ENCODE peak calls at places on chromosomes 12 and 14, in six cellular contexts. E, R, T, C, G and J are unnamed samples.

GRCh38 chr14:75979071-75979571 is 2.7 kb downstream of the TGFB3 start:
- DNase-seq in E (peak; percentile 24), R (peak; percentile 47), T (peak; percentile 24), C (no peak), G (no peak), J (peak; percentile 65)

GRCh38 chr14:81172353-81172752 is 48.4 kb downstream of the GTF2A1 start:
- DNase-seq in E (no peak), R (no peak), T (no peak), C (no peak), G (no peak), J (no peak)

GRCh38 chr14:100761481-100761880 is 34.8 kb downstream of the DLK1 start:
- DNase-seq in E (no peak), R (peak; percentile 70), T (no peak), C (no peak), G (no peak), J (no peak)

GRCh38 chr14:61581340-61581739 is 114.0 kb upstream of the HIF1A start:
- DNase-seq in E (no peak), R (no peak), T (no peak), C (no peak), G (no peak), J (no peak)

GRCh38 chr12:27048822-27049752 is 26.7 kb downstream of the MED21 start:
- DNase-seq in E (no peak), R (peak; percentile 74), T (no peak), C (no peak), G (no peak), J (no peak)

GRCh38 chr12:109930028-109930800 is 30.1 kb downstream of the TCHP start:
- DNase-seq in E (no peak), R (no peak), T (no peak), C (no peak), G (no peak), J (no peak)

GRCh38 chr14:32226051-32226450 is 23.0 kb upstream of the RNU6-8 start:
- DNase-seq in E (no peak), R (peak; percentile 20), T (no peak), C (no peak), G (no peak), J (no peak)

GRCh38 chr12:27865421-27865820 is 85.4 kb upstream of the MANSC4 start:
- DNase-seq in E (no peak), R (peak; percentile 28), T (no peak), C (no peak), G (no peak), J (no peak)

GRCh38 chr12:4766445-4766844 is 46.2 kb downstream of the GALNT8 start:
- DNase-seq in E (peak; percentile 27), R (no peak), T (no peak), C (no peak), G (no peak), J (no peak)

GRCh38 chr12:15304296-15304695 is 18.0 kb upstream of the PTPRO start:
- DNase-seq in E (no peak), R (no peak), T (no peak), C (no peak), G (no peak), J (no peak)

GRCh38 chr14:58488550-58488949 is 61.0 kb downstream of the KIAA0586 start:
- DNase-seq in E (no peak), R (peak; percentile 48), T (no peak), C (no peak), G (no peak), J (no peak)

GRCh38 chr14:74763803-74764531 is 851 bp downstream of the YLPM1 start:
- DNase-seq in E (peak; percentile 11), R (no peak), T (peak; percentile 30), C (no peak), G (no peak), J (no peak)

GRCh38 chr14:71720978-71721624 is 211.1 kb upstream of the RGS6 start:
- DNase-seq in E (no peak), R (peak; percentile 81), T (no peak), C (no peak), G (no peak), J (no peak)

GRCh38 chr12:65098364-65098763 is 22.7 kb downstream of the WIF1 start:
- DNase-seq in E (no peak), R (no peak), T (no peak), C (no peak), G (no peak), J (no peak)

GRCh38 chr14:91310620-91311283 is 66.2 kb upstream of the GPR68 start:
- DNase-seq in E (no peak), R (no peak), T (peak; percentile 37), C (peak; percentile 37), G (no peak), J (no peak)

GRCh38 chr12:101927042-101927441 is 49.7 kb downstream of the DRAM1 start:
- DNase-seq in E (no peak), R (no peak), T (no peak), C (no peak), G (no peak), J (no peak)

GRCh38 chr14:56271988-56272387 is 153.8 kb downstream of the PELI2 start:
- DNase-seq in E (no peak), R (peak; percentile 85), T (no peak), C (no peak), G (no peak), J (no peak)

GRCh38 chr12:18130855-18131254 is 40.9 kb upstream of the RERGL start:
- DNase-seq in E (no peak), R (no peak), T (no peak), C (no peak), G (no peak), J (no peak)

GRCh38 chr14:72444701-72445100 is 449.2 kb downstream of the DPF3 start:
- DNase-seq in E (no peak), R (no peak), T (no peak), C (no peak), G (no peak), J (no peak)

GRCh38 chr12:31736472-31736871 is 7.7 kb upstream of the AMN1 start:
- DNase-seq in E (no peak), R (peak; percentile 82), T (peak; percentile 74), C (peak; percentile 16), G (no peak), J (no peak)

GRCh38 chr12:109735051-109735521 is 21.5 kb downstream of the FAM222A start:
- DNase-seq in E (no peak), R (no peak), T (no peak), C (no peak), G (no peak), J (no peak)

GRCh38 chr14:99378782-99379214 is 101.9 kb downstream of the SETD3 start:
- DNase-seq in E (no peak), R (peak; percentile 16), T (no peak), C (no peak), G (no peak), J (no peak)

GRCh38 chr14:51302319-51303030 is 62.4 kb downstream of the TMX1 start:
- DNase-seq in E (no peak), R (peak; percentile 29), T (no peak), C (no peak), G (no peak), J (no peak)

GRCh38 chr12:124259168-124260066 is 35.5 kb upstream of the RFLNA start:
- DNase-seq in E (no peak), R (no peak), T (no peak), C (no peak), G (no peak), J (no peak)

GRCh38 chr12:52691765-52692150 is 11.6 kb upstream of the KRT1 start:
- DNase-seq in E (no peak), R (no peak), T (no peak), C (no peak), G (no peak), J (no peak)

GRCh38 chr14:62269204-62269603 is 507.0 kb downstream of the SNAPC1 start:
- DNase-seq in E (no peak), R (peak; percentile 45), T (no peak), C (no peak), G (no peak), J (no peak)

GRCh38 chr12:82745807-82746206 is 59.1 kb downstream of the TMTC2 start:
- DNase-seq in E (no peak), R (no peak), T (no peak), C (no peak), G (no peak), J (no peak)

GRCh38 chr14:35420036-35420811 is 15.7 kb upstream of the NFKBIA start:
- DNase-seq in E (no peak), R (peak; percentile 71), T (no peak), C (no peak), G (no peak), J (no peak)